ENCODE peak calls at places on chromosomes 3 and 15, in six cellular contexts. R is PC-3, J is breast epithelium, D is kidney epithelial cell, T is thoracic aorta, V is IMR-90. X is an unnamed sample.

GRCh38 chr3:111106993-111107392 is 35.4 kb downstream of the NECTIN3 start:
- DNase-seq in R (peak), J (no peak), D (no peak), T (no peak), V (no peak), X (no peak)

GRCh38 chr15:45148076-45149059 is 18.6 kb downstream of the DUOX1 start:
- DNase-seq in R (peak), J (no peak), D (no peak), T (no peak), V (no peak), X (no peak)

GRCh38 chr3:40615916-40616315 is 91.2 kb downstream of the ZNF621 start:
- DNase-seq in R (no peak), J (no peak), D (no peak), T (no peak), V (no peak), X (no peak)

GRCh38 chr3:152400912-152401311 is 132.2 kb downstream of the MBNL1 start:
- DNase-seq in R (peak), J (no peak), D (no peak), T (no peak), V (peak), X (no peak)

GRCh38 chr15:69648775-69649735 is 196.4 kb downstream of the RPLP1 start:
- DNase-seq in R (no peak), J (peak), D (no peak), T (no peak), V (no peak), X (peak)

GRCh38 chr3:94360982-94361381 is 298.1 kb downstream of the NSUN3 start:
- DNase-seq in R (peak), J (no peak), D (no peak), T (peak), V (no peak), X (peak)

GRCh38 chr15:25690673-25691543 is 172.2 kb downstream of the ATP10A start:
- DNase-seq in R (peak), J (no peak), D (peak), T (no peak), V (peak), X (peak)

GRCh38 chr3:107117922-107118576 is 259.2 kb upstream of the CCDC54 start:
- DNase-seq in R (peak), J (no peak), D (peak), T (no peak), V (peak), X (no peak)

GRCh38 chr3:134846943-134847342 is 51.9 kb downstream of the EPHB1 start:
- DNase-seq in R (peak), J (no peak), D (peak), T (no peak), V (peak), X (no peak)

GRCh38 chr3:46935168-46935858 is 41.2 kb downstream of the CCDC12 start:
- DNase-seq in R (peak), J (peak), D (peak), T (peak), V (peak), X (peak)

GRCh38 chr3:32077260-32078084 is 28.9 kb upstream of the GPD1L start:
- DNase-seq in R (peak), J (no peak), D (no peak), T (no peak), V (no peak), X (no peak)

GRCh38 chr3:47434849-47435248 is 40.9 kb downstream of the SCAP start:
- DNase-seq in R (no peak), J (peak), D (no peak), T (no peak), V (no peak), X (no peak)

GRCh38 chr15:65767895-65768294 is 24.2 kb downstream of the DENND4A start:
- DNase-seq in R (no peak), J (no peak), D (no peak), T (no peak), V (no peak), X (no peak)

GRCh38 chr3:32258869-32259268 is 20.4 kb downstream of the CMTM8 start:
- DNase-seq in R (no peak), J (no peak), D (no peak), T (no peak), V (no peak), X (no peak)

GRCh38 chr3:24493951-24494615 is 567 bp downstream of the THRB start:
- DNase-seq in R (peak), J (peak), D (no peak), T (peak), V (no peak), X (peak)

GRCh38 chr3:14305321-14305720 is 97.1 kb upstream of the SLC6A6 start:
- DNase-seq in R (no peak), J (no peak), D (no peak), T (no peak), V (no peak), X (no peak)

GRCh38 chr15:31366169-31366734 is 39.6 kb downstream of the KLF13 start:
- DNase-seq in R (no peak), J (peak), D (no peak), T (no peak), V (no peak), X (peak)

GRCh38 chr15:31435891-31436628 is 109.4 kb downstream of the KLF13 start:
- DNase-seq in R (peak), J (no peak), D (no peak), T (no peak), V (no peak), X (peak)

DNA sequence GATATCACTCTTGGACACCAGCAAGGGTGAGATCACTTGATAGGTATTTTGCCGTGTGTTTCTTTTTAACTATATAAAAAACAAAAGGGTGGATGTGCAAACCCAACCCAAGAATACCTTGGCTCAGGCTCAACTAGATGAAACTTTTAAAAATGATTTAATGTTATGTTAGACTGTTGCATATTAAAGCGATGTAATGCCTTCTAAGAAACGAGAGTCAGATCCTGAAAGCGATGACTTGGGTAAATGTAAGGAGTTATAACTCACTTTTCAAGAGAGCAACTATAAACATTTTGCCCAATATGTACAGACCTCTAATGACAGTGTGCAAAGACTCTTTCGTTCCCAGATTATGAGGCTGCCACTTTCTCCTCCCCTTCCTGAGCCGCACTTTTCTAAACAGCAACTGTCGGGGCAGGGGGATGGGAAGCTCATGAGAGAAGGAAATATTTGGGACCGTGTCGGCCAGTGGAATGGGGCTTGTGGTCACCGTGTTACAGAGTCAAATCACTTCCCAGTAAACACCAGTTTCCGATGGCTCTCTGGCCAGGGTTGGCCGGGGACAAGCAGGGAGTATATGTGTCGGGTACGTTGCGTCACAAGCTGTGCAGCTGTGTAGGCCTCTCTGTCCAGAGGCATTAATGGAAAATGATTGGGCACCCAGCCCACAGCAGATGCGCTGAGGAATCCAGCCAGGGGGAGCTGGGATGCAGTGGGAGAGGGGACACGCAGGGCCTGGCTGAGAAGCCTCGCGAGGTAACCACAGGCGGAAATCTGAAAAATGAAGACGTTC is 16.0 kb upstream of the ALDH1A3 start:
- DNase-seq in R (no peak), J (peak), D (no peak), T (no peak), V (peak), X (no peak)
- TF ChIP-seq CTCF in R (no peak), J (no peak), D (no peak), T (no peak), V (no peak), X (no peak)

DNA sequence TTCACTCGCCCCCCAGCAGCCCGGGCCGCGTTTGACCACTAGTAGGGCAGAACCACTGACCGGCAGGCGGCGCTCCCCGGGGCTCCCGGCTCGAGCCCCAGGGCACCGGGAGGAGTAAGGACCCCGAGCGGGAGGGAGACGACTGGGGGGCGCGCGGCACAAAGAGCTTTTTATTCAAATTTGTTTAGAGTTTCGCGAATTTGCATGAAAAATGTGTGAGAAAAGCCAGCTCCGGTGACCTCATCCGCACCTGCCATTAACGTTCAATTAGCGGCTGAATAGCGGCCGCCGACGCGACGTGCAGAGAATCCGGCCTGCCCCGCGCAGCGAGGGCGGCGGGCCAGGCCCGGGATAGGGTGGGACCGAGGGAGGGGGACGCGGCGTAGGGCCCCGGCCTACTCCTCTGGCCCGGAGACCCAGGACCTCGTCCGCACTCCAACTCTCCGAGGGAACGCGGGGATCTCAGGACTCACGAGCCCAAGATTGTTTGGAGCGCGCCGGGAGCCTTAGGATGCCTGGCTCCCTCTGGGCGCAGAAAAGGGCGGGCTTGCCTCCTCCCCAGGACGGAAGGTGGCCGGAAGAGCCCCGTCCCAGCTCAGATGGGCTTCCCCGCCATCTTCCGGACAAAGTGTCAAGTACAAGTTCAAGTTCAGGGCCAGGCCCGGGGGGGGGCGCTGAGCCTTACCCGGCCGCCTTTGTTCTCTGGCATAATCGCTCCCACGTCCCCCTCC is 64.9 kb upstream of the POLG start:
- DNase-seq in R (peak), J (no peak), D (no peak), T (no peak), V (no peak), X (no peak)
- H3K4me3 ChIP-seq in R (peak), J (peak), D (peak), T (peak), V (no peak), X (no peak)

DNA sequence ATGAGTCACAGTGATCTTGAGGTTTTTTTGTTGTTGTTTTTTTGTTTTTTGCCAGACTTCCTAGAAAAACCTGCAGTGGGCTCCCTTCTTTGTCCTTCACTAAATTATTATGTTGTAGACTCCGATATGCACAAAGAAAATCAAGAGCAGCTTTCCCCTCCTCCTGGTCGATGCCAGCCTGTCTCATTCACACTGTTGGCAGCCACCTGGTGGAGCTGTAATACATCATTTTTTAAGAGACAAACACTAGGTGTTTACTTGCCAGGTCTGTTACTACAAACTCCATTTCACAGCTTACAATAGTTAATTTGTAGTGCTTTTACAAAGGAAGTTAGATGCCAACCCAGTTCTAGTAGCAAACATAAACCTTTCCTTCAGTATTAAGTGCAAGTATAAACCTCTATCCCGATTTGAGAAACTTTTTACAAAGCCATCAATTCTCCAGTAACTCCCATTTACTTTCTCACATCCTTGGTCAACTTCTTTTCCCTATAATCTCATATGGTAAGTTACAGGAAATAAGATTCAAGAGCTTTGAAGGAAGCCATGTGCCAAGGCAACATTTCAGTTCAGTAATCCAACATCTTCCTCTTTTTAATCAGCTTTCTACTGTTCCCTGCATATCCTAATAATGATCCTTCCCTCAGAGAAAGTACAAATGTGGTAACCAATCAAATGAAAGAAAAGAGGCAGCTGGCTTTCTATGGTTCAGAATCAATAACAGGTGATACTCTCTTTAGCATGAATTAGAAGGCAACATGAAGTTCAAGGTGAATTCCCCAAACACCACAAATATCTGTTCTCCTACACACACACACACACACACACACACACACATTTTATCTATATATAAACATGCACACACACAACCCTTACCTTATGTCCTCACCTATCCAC is 14.0 kb downstream of the AAGAB start:
- DNase-seq in R (peak), J (no peak), D (no peak), T (no peak), V (no peak), X (no peak)
- TF ChIP-seq CTCF in R (peak), J (peak), D (peak), T (no peak), V (peak), X (no peak)

GRCh38 chr3:57194641-57195040 is 5.1 kb downstream of the HESX1 start:
- DNase-seq in R (no peak), J (no peak), D (no peak), T (no peak), V (no peak), X (no peak)

GRCh38 chr3:57199895-57200297 is at the start of gene HESX1:
- DNase-seq in R (no peak), J (no peak), D (no peak), T (no peak), V (no peak), X (no peak)
- H3K4me3 ChIP-seq in R (no peak), J (no peak), D (no peak), T (no peak), V (no peak), X (no peak)

DNA sequence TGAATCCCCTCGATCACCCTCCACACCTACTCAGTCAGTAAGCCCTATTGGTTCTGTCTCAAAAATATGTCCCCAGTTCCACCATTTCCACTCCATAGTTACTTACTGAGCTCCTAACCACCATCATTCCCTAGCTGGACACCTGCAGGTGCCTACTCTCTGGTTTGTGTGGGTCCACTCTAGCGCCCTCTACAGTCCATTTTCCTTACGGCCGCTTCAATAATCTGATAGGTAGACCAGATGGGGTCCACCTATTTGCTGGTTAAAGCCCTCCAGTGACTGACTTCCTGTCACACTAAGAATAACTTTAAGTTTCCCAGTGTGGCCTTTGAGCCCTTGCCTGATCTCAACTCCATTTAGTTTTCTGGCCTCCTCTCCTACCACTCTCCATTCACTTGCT is 5.0 kb downstream of the GXYLT2 start:
- DNase-seq in R (no peak), J (no peak), D (no peak), T (no peak), V (no peak), X (no peak)
- TF ChIP-seq CTCF in R (peak), J (no peak), D (peak), T (no peak), V (peak), X (no peak)

DNA sequence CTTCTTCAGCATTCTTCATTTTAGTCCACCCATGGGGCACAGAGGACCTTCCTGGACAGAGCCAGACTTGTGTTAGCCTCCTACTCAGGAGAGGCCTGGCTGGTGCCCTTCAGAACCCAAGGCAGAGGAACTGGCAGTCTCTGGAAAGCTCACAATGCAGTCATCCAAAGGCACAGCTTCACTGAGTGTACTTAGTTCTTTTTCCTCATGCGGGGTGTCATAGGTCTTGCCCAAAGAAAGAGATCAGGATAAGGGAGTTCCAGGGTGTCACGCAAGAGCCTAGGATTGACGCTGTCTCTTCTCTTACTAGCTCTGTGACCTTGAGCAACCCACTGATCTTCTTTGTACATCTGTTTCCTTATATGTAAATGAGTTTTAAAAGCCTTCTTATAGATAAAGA is 58.7 kb downstream of the CD200 start:
- DNase-seq in R (no peak), J (no peak), D (no peak), T (no peak), V (no peak), X (no peak)
- H3K4me3 ChIP-seq in R (no peak), J (no peak), D (no peak), T (no peak), V (no peak), X (no peak)

GRCh38 chr3:192481638-192482037 is 245.7 kb downstream of the FGF12 start:
- DNase-seq in R (peak), J (no peak), D (no peak), T (no peak), V (peak), X (no peak)
- TF ChIP-seq CTCF in R (no peak), J (no peak), D (no peak), T (no peak), V (no peak), X (no peak)

DNA sequence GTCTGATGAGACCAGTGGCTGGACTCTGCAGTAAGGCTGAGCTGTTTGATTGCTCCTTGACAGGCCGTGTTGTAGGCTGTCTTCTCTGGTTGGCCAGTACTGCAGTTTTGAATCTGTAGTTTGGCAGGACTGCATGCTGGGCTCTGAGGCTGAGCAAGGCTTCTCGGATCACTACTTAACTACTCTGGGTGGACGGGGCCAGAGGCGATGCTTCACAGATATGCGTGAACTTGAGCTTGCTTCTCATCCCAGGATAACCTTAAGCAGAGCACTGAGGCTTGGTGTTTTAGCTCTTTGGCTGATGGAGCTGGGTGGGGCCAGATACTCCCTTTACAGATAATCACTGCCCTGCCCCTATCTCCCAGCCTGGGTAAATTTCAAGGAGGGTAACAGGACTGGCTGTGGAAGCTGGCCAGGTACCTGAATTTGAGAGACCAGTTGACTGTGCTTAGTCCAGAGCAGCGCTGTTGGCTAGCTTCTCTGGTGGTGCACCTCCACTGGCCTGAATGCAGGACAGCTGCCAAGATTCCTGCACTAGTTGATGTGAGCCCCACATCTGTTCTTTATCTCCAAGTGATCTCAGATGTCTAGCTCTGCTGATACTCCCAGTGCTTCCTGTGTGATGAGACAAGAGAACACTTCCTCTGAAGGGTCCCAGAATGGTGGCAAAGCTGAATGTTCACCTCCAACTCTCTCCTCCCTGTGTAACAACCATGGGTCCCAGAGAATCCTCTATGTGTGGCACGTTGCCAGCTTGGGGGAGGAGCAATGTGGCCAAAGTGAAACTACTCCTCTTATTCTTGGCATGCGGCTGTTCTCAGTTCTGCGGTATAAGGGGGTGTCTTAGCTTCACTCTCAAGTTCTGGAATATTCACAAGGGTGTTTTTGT is 37.9 kb downstream of the RPL39L start:
- DNase-seq in R (no peak), J (peak), D (peak), T (peak), V (peak), X (peak)
- H3K4me3 ChIP-seq in R (no peak), J (peak), D (no peak), T (peak), V (peak), X (no peak)

GRCh38 chr3:75188937-75189336 is 475.2 kb upstream of the FRG2C start:
- DNase-seq in R (no peak), J (no peak), D (no peak), T (no peak), V (no peak), X (no peak)
- TF ChIP-seq CTCF in R (no peak), J (no peak), D (no peak), T (no peak), V (no peak), X (no peak)